ENCODE peak calls at places on chromosomes 5 and 9, in nine cellular contexts. U is psoas muscle; V is nephron progenitor cell; A is IMR-90; W is thoracic aorta; S is astrocyte of the spinal cord; I is CD8-positive, alpha-beta T cell; F is AG09309; J is OCI-LY7. N is an unnamed sample.

GRCh38 chr9:137053944-137054931 is at the start of gene ENTPD2:
- DNase-seq in V (peak), J (no peak), W (no peak), I (no peak), F (no peak), A (no peak), U (no peak), S (no peak), N (no peak)

GRCh38 chr5:60916646-60917045 is 28.2 kb downstream of the ERCC8 start:
- DNase-seq in F (no peak), I (no peak), S (no peak), A (peak), V (no peak), W (no peak), J (no peak), U (no peak), N (no peak)

GRCh38 chr9:129321511-129322021 is 143.5 kb upstream of the IER5L start:
- DNase-seq in F (no peak), A (no peak), W (no peak), S (no peak), U (no peak), I (no peak), V (no peak), J (no peak), N (peak)

GRCh38 chr9:124771867-124772621 is 933 bp upstream of the NR6A1 start:
- DNase-seq in V (peak), I (peak), U (peak), J (peak), S (peak), F (no peak), W (no peak), A (peak), N (no peak)

GRCh38 chr5:112417931-112418358 is 1.1 kb downstream of the EPB41L4A start:
- DNase-seq in U (peak), F (no peak), I (no peak), A (no peak), J (no peak), W (peak), S (peak), V (peak), N (no peak)

GRCh38 chr9:107587175-107587963 is 97.8 kb upstream of the KLF4 start:
- DNase-seq in U (peak), F (no peak), W (no peak), V (no peak), S (no peak), A (no peak), I (no peak), J (no peak), N (no peak)

GRCh38 chr9:134331186-134332025 is 5.2 kb downstream of the RXRA start:
- DNase-seq in J (no peak), I (no peak), A (no peak), U (peak), W (no peak), V (no peak), F (no peak), S (no peak), N (no peak)

GRCh38 chr5:83133797-83134196 is 56.5 kb downstream of the XRCC4 start:
- DNase-seq in W (no peak), S (no peak), F (no peak), A (no peak), I (no peak), V (no peak), U (no peak), J (no peak), N (peak)

GRCh38 chr9:134698587-134699342 is 57.2 kb downstream of the COL5A1 start:
- DNase-seq in A (peak), W (no peak), S (peak), F (no peak), I (peak), J (peak), U (peak), V (peak), N (no peak)

GRCh38 chr9:38029923-38030638 is 38.9 kb downstream of the SHB start:
- DNase-seq in A (no peak), W (no peak), V (no peak), F (no peak), S (no peak), I (no peak), J (no peak), U (no peak), N (no peak)

GRCh38 chr9:131762356-131762932 is 22.6 kb upstream of the RAPGEF1 start:
- DNase-seq in W (no peak), V (peak), S (peak), F (no peak), A (peak), I (peak), J (peak), U (peak), N (no peak)

GRCh38 chr5:129593525-129593924 is 133.4 kb downstream of the ADAMTS19 start:
- DNase-seq in J (no peak), W (no peak), F (no peak), A (no peak), I (no peak), S (no peak), U (no peak), V (no peak), N (no peak)

GRCh38 chr9:5593904-5594303 is 35.0 kb upstream of the RIC1 start:
- DNase-seq in U (no peak), W (no peak), I (no peak), V (no peak), F (no peak), A (no peak), J (peak), S (no peak), N (no peak)

GRCh38 chr5:109703827-109704226 is 14.1 kb downstream of the MAN2A1 start:
- DNase-seq in F (no peak), J (no peak), S (no peak), A (peak), U (no peak), W (no peak), V (no peak), I (no peak), N (no peak)

GRCh38 chr5:68252678-68253520 is 37.3 kb downstream of the PIK3R1 start:
- DNase-seq in F (no peak), U (peak), I (peak), S (peak), J (peak), A (peak), V (peak), W (no peak), N (no peak)
- TF ChIP-seq CTCF in F (peak), U (peak), I (peak), S (peak), J (peak), A (peak), V (peak), W (peak), N (peak)

GRCh38 chr5:125059255-125060050 is 313.0 kb upstream of the ZNF608 start:
- DNase-seq in A (peak), V (no peak), F (no peak), J (no peak), I (no peak), S (peak), U (no peak), W (no peak), N (no peak)
- TF ChIP-seq CTCF in A (no peak), V (no peak), F (no peak), J (no peak), I (no peak), S (no peak), U (no peak), W (no peak), N (no peak)

GRCh38 chr5:171392585-171393159 is 5.0 kb downstream of the NPM1 start:
- DNase-seq in F (no peak), J (no peak), A (no peak), U (no peak), W (no peak), I (no peak), S (no peak), V (no peak), N (no peak)
- TF ChIP-seq CTCF in F (no peak), J (peak), A (no peak), U (no peak), W (no peak), I (no peak), S (no peak), V (no peak), N (no peak)

GRCh38 chr9:75089369-75089766 is 1.1 kb downstream of the OSTF1 start:
- DNase-seq in A (no peak), F (no peak), J (no peak), I (no peak), W (no peak), S (no peak), U (no peak), V (no peak), N (no peak)

GRCh38 chr9:75087279-75087823 is 604 bp downstream of the NMRK1 start:
- DNase-seq in V (peak), F (no peak), J (peak), U (peak), W (no peak), S (peak), I (no peak), A (peak), N (no peak)

GRCh38 chr9:75090579-75090978 is 2.3 kb downstream of the OSTF1 start:
- DNase-seq in S (no peak), J (no peak), F (no peak), U (no peak), V (no peak), A (no peak), I (no peak), W (no peak), N (no peak)

GRCh38 chr9:75087824-75088645 is at the start of the genes NMRK1 and OSTF1:
- DNase-seq in W (peak), A (peak), V (peak), I (peak), F (peak), U (peak), J (peak), S (peak), N (peak)

DNA sequence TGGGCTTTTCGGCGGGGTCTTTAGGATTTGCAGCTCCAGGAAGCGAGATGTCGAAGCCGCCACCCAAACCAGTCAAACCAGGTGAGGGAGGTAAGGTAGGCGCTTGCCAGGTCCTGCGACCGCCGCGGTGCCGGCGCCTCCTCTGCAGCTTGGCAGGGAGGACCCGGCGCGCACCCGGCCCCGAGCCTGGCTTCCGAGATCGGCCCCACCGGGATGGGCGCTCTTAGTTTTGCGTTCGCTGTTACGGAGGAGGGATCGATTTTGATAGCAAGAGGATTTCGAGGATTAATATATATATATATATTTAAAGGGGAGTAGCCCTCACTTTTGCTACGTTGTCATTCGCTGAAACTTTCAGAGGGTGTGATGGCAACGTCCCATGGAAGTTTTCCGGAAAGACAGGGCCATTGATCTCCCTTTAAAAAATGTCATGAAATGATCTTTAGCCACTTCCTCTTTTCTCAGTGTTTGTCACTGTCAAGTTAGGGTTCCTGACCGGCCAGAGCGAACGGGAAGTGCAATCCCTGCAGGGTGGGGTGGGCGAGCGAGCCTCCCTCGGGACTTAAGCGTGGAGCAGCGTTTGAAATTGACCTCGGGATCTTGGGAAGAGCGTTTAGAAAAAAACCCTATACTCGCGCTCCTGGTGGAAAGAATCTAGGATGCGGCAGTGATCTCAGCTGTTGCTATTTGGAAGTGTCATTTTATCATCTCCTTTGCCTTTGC is 493 bp downstream of the OSTF1 start:
- DNase-seq in I (no peak), J (peak), F (no peak), U (peak), V (peak), S (peak), A (peak), W (no peak), N (no peak)
- TF ChIP-seq CTCF in I (no peak), J (no peak), F (peak), U (peak), V (no peak), S (peak), A (peak), W (peak), N (peak)

GRCh38 chr9:93890436-93890935 is 64.7 kb downstream of the BARX1 start:
- DNase-seq in A (no peak), S (no peak), V (no peak), U (no peak), W (no peak), I (no peak), F (no peak), J (no peak), N (no peak)
- TF ChIP-seq CTCF in A (no peak), S (no peak), V (no peak), U (no peak), W (no peak), I (no peak), F (no peak), J (no peak), N (no peak)

DNA sequence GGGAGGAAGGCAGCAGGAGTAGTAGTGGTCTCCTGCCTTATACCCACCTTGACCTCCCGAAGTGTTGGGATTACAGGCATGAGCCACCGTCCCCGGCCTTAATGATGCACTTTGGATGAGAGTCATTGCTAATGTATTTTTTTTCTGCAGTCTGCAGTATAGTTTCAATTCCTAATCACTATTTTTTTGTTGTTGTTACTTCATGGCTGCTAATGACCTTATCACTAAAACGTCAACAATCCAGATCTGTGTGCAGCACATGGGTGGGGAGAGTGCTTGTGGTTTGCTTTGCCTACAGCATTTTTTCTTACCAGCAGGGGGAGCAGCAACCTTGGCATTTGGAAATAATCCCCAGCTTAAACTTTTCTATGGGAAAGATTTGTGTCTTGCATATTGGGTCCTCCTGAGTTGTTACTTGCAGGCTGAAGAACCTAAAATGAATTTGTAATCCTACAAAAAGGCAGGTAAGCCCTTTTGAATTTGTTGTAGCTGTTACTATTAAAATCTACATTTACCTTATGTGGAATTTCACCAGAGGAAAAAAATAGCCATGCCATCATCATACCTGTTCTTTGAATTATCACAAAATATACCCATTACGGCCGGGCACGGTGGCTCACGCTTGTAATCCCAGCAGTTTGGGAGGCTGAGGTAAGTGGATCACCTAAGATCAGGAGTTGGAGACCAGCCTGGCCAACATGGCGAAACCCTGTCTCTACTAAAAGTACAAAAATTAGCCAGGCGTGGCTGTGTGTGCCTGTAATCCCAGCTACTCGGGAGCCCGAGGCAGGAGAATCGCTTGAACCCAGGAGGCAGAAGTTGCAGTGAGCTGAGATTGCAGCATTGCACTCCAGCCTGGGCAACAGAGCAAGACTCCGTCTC is 6.3 kb upstream of the MED7 start:
- DNase-seq in F (no peak), I (peak), A (peak), W (peak), S (peak), V (peak), U (peak), J (peak), N (no peak)
- TF ChIP-seq CTCF in F (peak), I (peak), A (peak), W (peak), S (peak), V (peak), U (peak), J (peak), N (peak)

GRCh38 chr9:16308645-16309044 is 561.8 kb downstream of the BNC2 start:
- DNase-seq in S (no peak), U (no peak), I (no peak), J (no peak), A (no peak), V (no peak), W (no peak), F (no peak), N (no peak)

GRCh38 chr9:16309350-16310271 is 560.9 kb downstream of the BNC2 start:
- DNase-seq in I (no peak), S (peak), V (no peak), J (no peak), U (peak), F (no peak), W (no peak), A (peak), N (no peak)

GRCh38 chr9:16312116-16312515 is 558.4 kb downstream of the BNC2 start:
- DNase-seq in S (no peak), I (no peak), U (no peak), A (no peak), W (no peak), J (no peak), V (no peak), F (no peak), N (no peak)

GRCh38 chr9:16312962-16313546 is 557.4 kb downstream of the BNC2 start:
- DNase-seq in V (no peak), S (no peak), A (no peak), J (no peak), W (no peak), U (no peak), F (no peak), I (no peak), N (no peak)

DNA sequence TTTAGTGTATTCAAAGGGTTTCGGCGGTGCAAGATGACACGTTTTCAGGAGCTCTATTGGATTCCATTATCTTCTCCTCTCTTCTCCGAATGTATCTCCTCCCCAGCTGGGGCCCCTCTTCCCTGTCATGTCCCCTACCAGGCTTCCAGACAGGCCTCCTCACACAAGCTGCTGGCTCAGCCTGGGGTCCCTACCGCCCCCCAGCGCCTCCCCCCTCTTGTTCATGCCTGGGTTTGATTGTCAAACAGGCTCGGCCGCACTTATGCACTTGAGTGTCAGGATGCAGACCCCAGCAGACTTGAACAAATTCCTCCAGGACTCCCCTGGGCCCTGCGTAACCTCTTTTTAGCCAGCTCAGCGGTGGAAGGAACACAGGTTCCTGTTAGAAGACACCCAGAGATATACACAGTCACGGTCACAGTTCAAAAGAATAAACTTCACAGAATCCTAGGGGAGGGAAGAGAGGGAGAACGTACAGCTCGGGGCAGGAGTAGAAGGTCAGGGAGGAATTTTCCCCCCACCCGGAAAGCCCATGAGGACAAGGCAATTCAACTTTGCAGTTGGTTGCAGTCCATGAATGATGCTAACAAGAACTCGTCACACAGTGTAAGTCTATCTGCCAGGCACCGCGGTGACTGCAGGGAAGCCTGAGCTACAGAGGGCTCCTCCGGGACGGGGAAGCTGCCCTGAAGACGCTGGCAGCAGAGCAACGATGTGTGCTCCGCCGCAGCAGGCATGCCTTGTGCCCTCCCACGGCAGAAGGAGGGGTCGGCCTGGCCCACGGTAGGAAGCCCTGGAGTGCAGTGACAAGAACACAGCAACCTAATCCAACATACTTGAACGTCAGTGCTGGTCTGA is 560.0 kb downstream of the BNC2 start:
- DNase-seq in A (no peak), V (no peak), I (no peak), S (no peak), F (no peak), W (no peak), J (no peak), U (peak), N (no peak)
- TF ChIP-seq CTCF in A (no peak), V (no peak), I (no peak), S (no peak), F (no peak), W (no peak), J (no peak), U (no peak), N (no peak)

DNA sequence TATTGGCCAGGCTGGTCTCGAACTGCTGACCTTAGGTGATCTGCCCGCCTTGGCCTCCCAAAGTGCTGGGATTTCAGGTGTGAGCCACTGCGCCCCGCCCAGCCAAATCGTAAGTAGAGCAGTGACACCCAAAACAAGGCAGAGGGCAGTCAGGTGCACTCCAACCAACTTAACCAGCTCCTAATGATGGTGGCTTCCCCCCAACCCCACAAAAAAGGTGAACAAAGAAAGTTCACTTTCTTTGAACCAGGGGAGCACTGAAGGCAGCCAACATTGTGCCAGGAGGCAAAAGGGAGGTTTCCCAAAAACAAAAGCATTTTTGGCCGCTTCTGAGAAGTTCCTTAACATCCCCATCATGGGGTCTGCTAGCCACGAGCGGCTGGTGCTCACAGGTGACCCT is 9.6 kb downstream of the GMCL2 start:
- DNase-seq in S (no peak), U (no peak), I (no peak), F (no peak), J (no peak), V (no peak), A (no peak), W (no peak), N (no peak)
- TF ChIP-seq CTCF in S (no peak), U (no peak), I (no peak), F (no peak), J (peak), V (no peak), A (no peak), W (no peak), N (no peak)

GRCh38 chr5:176702952-176703641 is 55.8 kb downstream of the TSPAN17 start:
- DNase-seq in U (no peak), A (no peak), V (no peak), J (no peak), S (no peak), W (no peak), I (no peak), F (no peak), N (no peak)

GRCh38 chr5:176704355-176704754 is 57.1 kb downstream of the TSPAN17 start:
- DNase-seq in S (no peak), F (no peak), W (no peak), U (no peak), A (no peak), I (no peak), V (no peak), J (no peak), N (no peak)

GRCh38 chr5:176697267-176697928 is 50.1 kb downstream of the TSPAN17 start:
- DNase-seq in V (no peak), F (no peak), A (no peak), U (no peak), J (no peak), W (no peak), S (no peak), I (no peak), N (no peak)

GRCh38 chr5:176697929-176698520 is 50.7 kb downstream of the TSPAN17 start:
- DNase-seq in J (no peak), V (peak), W (no peak), F (no peak), S (no peak), A (no peak), U (no peak), I (no peak), N (no peak)

GRCh38 chr5:176700239-176700847 is 53.1 kb downstream of the TSPAN17 start:
- DNase-seq in F (no peak), W (no peak), U (no peak), V (peak), A (no peak), J (peak), I (no peak), S (no peak), N (no peak)
- TF ChIP-seq CTCF in F (peak), W (no peak), U (no peak), V (no peak), A (peak), J (peak), I (no peak), S (peak), N (peak)

GRCh38 chr5:38831909-38832308 is 13.9 kb upstream of the OSMR start:
- DNase-seq in U (no peak), I (no peak), F (no peak), A (peak), S (peak), V (peak), J (peak), W (no peak), N (no peak)
- TF ChIP-seq CTCF in U (peak), I (no peak), F (peak), A (peak), S (peak), V (peak), J (peak), W (peak), N (peak)